ENCODE peak calls at places on chromosomes 16 and 17, in seven cellular contexts. L is CD4-positive, alpha-beta T cell; Z is neural progenitor cell; T is HCT116; Q is H9; U is astrocyte of the spinal cord; I is IMR-90. V is an unnamed sample.

GRCh38 chr16:50924759-50925545 is 183.1 kb downstream of the CYLD start:
- DNase-seq in L (no peak), Z (no peak), T (no peak), Q (no peak), U (no peak), I (no peak), V (no peak)

GRCh38 chr17:28712037-28712704 is 483 bp upstream of the PROCA1 start:
- DNase-seq in L (peak), Z (peak), T (no peak), Q (peak), U (no peak), I (no peak), V (no peak)

GRCh38 chr16:25905810-25906209 is 214.1 kb downstream of the HS3ST4 start:
- DNase-seq in L (no peak), Z (no peak), T (no peak), Q (no peak), U (no peak), I (no peak), V (no peak)

GRCh38 chr17:39737761-39738567 is at the start of gene GRB7:
- DNase-seq in L (no peak), Z (peak), T (peak), Q (peak), U (no peak), I (no peak), V (no peak)

GRCh38 chr16:28882476-28883180 is 4.3 kb downstream of the ATP2A1 start:
- DNase-seq in L (no peak), Z (no peak), T (no peak), Q (peak), U (no peak), I (no peak), V (no peak)

GRCh38 chr16:83963277-83964119 is 4.5 kb upstream of the NECAB2 start:
- DNase-seq in L (no peak), Z (no peak), T (no peak), Q (no peak), U (no peak), I (no peak), V (no peak)

GRCh38 chr17:43858201-43858600 is 11.2 kb downstream of the CD300LG start:
- DNase-seq in L (no peak), Z (no peak), T (no peak), Q (no peak), U (no peak), I (no peak), V (no peak)

GRCh38 chr16:19236561-19236960 is 49.0 kb upstream of the CLEC19A start:
- DNase-seq in L (no peak), Z (no peak), T (no peak), Q (no peak), U (no peak), I (no peak), V (no peak)

GRCh38 chr16:85415196-85415988 is 197.7 kb upstream of the GSE1 start:
- DNase-seq in L (no peak), Z (no peak), T (no peak), Q (no peak), U (no peak), I (no peak), V (no peak)

GRCh38 chr16:59543641-59544040 is 809.5 kb upstream of the GOT2 start:
- DNase-seq in L (no peak), Z (no peak), T (no peak), Q (no peak), U (peak), I (peak), V (peak)

GRCh38 chr16:26365555-26365954 is 673.8 kb downstream of the HS3ST4 start:
- DNase-seq in L (no peak), Z (no peak), T (no peak), Q (no peak), U (no peak), I (no peak), V (no peak)

GRCh38 chr16:72042157-72042660 is 12.1 kb upstream of the HP start:
- DNase-seq in L (no peak), Z (no peak), T (no peak), Q (no peak), U (peak), I (no peak), V (peak)

GRCh38 chr17:17494499-17495447 is 1.4 kb downstream of the RASD1 start:
- DNase-seq in L (peak), Z (peak), T (no peak), Q (peak), U (peak), I (peak), V (no peak)

GRCh38 chr16:47888142-47888541 is 267.7 kb downstream of the ABCC12 start:
- DNase-seq in L (no peak), Z (peak), T (no peak), Q (peak), U (peak), I (peak), V (no peak)

GRCh38 chr17:5619088-5619740 is 34.9 kb upstream of the NLRP1 start:
- DNase-seq in L (no peak), Z (no peak), T (no peak), Q (no peak), U (no peak), I (no peak), V (no peak)

GRCh38 chr17:44794699-44795413 is 35.2 kb downstream of the GJC1 start:
- DNase-seq in L (no peak), Z (no peak), T (peak), Q (no peak), U (peak), I (peak), V (no peak)

GRCh38 chr16:54931757-54932660 is 1.3 kb downstream of the IRX5 start:
- DNase-seq in L (no peak), Z (peak), T (no peak), Q (no peak), U (peak), I (no peak), V (no peak)

GRCh38 chr16:17544785-17545184 is 74.0 kb upstream of the XYLT1 start:
- DNase-seq in L (no peak), Z (peak), T (peak), Q (peak), U (no peak), I (no peak), V (no peak)

GRCh38 chr16:1839554-1839953 is 12.5 kb downstream of the FAHD1 start:
- DNase-seq in L (no peak), Z (no peak), T (no peak), Q (no peak), U (no peak), I (peak), V (no peak)

GRCh38 chr17:29789186-29790170 is 140.6 kb downstream of the SSH2 start:
- DNase-seq in L (no peak), Z (peak), T (no peak), Q (no peak), U (no peak), I (no peak), V (no peak)

GRCh38 chr17:66272699-66273390 is 29.6 kb upstream of the PRKCA start:
- DNase-seq in L (no peak), Z (no peak), T (no peak), Q (no peak), U (peak), I (peak), V (peak)

GRCh38 chr16:27217256-27217655 is 13.9 kb downstream of the KDM8 start:
- DNase-seq in L (no peak), Z (peak), T (no peak), Q (peak), U (peak), I (peak), V (peak)

GRCh38 chr17:17156107-17156506 is 50.0 kb downstream of the PLD6 start:
- DNase-seq in L (no peak), Z (no peak), T (no peak), Q (no peak), U (peak), I (peak), V (peak)

GRCh38 chr16:1705688-1706385 is at the start of gene MAPK8IP3:
- DNase-seq in L (peak), Z (peak), T (peak), Q (peak), U (peak), I (peak), V (peak)

GRCh38 chr16:50395763-50396710 is 27.2 kb upstream of the BRD7 start:
- DNase-seq in L (peak), Z (no peak), T (no peak), Q (no peak), U (no peak), I (no peak), V (no peak)

GRCh38 chr16:67311607-67312449 is 14.7 kb downstream of the KCTD19 start:
- DNase-seq in L (no peak), Z (no peak), T (peak), Q (no peak), U (peak), I (peak), V (peak)

GRCh38 chr17:73341350-73342056 is 29.7 kb upstream of the CDC42EP4 start:
- DNase-seq in L (no peak), Z (no peak), T (no peak), Q (no peak), U (no peak), I (no peak), V (no peak)

GRCh38 chr17:15498107-15498506 is 30.7 kb upstream of the CDRT4 start:
- DNase-seq in L (no peak), Z (no peak), T (no peak), Q (peak), U (no peak), I (no peak), V (no peak)

DNA sequence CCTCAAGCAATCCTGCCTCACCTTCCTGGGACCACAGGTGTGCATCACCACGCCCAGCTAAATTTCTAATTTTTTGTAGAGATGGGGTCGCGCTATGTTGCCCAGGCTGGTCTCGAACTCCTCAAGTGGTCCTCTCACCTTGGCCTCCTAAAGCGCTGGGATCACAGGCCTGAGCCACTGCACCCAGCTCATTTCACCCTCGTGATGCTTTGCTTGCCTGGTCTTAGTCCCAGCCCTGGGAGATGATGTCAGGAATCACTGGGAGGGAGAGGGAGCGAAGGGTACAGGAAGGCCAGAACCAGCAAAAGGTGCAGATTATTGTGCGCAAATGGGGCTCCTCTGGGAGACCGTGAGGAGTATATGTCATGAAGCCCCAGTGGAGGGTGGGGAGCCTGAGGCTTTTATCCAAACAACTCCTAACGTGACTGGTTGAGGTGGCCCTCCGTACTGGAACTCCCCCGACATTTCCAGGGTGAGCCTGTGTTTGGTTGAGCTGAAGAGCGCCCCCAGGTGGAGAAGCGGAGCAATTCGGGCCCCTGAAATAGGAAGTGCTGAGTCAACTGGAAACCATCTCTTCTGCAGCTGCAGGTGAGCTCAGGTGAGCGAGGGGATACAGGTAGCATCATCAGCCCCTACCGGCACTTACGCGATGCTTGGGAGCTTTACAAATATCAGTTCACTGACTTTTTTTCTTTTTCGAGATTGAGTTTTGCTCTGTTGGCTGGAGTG is 41.2 kb upstream of the HAPSTR1 start:
- DNase-seq in L (no peak), Z (peak), T (no peak), Q (peak), U (no peak), I (peak), V (no peak)
- TF ChIP-seq CTCF in L (no peak), Z (peak), T (peak), Q (peak), U (peak), I (peak), V (peak)

GRCh38 chr16:15857779-15858560 is 1.1 kb upstream of the MYH11 start:
- DNase-seq in L (no peak), Z (peak), T (no peak), Q (peak), U (no peak), I (peak), V (no peak)

GRCh38 chr16:15861996-15862395 is 5.2 kb upstream of the MYH11 start:
- DNase-seq in L (no peak), Z (no peak), T (no peak), Q (no peak), U (no peak), I (no peak), V (no peak)

GRCh38 chr16:15856217-15856616 is 611 bp downstream of the MYH11 start:
- DNase-seq in L (no peak), Z (no peak), T (no peak), Q (no peak), U (no peak), I (no peak), V (no peak)

GRCh38 chr16:15856901-15857778 is at the start of gene MYH11:
- DNase-seq in L (no peak), Z (peak), T (no peak), Q (peak), U (no peak), I (no peak), V (no peak)

GRCh38 chr16:15858921-15859668 is 2.3 kb upstream of the MYH11 start:
- DNase-seq in L (no peak), Z (no peak), T (no peak), Q (no peak), U (no peak), I (no peak), V (no peak)
- TF ChIP-seq CTCF in L (no peak), Z (no peak), T (no peak), Q (no peak), U (no peak), I (no peak), V (no peak)

DNA sequence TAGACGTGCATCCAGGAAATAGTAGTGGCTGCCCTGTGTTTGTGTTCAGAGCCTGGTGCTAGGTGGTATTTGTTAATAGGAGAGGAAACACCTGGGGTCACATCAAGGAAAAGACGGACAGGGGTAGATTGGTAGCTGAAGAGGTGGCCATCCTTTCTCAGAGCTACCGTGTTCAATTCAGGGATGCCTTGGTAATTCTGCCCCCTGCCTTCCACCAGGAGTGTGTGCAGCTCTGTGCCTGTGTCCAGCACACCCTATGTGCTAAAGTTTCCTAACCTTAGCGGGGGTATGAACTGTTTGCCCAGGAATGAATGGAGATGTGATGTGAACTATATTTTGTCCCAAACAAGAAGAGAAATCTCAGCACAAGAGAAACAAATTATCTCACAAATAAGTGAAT is 174.1 kb upstream of the MPHOSPH6 start:
- DNase-seq in L (no peak), Z (peak), T (no peak), Q (peak), U (no peak), I (no peak), V (no peak)
- TF ChIP-seq CTCF in L (no peak), Z (peak), T (peak), Q (peak), U (no peak), I (no peak), V (peak)

DNA sequence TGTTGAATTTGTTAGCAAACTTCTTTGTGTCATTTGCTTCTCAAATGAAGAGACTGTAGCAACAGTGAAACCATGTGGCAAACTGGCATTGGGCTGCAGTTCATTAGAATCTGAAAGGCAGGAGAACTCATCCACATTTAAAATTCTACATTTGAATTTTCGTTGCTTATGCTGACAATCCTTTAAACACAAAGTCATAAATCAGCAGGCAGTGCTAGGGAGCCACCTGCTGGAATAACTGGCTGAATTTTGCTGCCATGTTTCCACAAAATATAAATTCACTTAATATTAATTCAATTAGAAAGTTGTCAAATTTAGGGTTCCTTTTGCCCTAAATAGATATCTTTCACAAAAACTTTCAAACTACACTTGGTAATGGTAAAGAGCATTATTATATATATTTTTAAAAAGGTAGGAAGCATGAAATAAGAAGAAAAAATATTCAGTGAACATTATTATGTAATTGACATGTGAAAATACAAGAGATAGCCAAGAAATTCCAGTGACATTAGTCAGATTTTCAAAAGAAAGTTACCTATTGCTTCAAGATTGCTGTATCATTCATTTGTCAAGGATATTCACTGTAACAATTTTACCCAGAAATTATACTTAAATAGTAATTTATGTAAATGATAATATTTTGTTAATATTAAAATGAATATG is 350.1 kb downstream of the KIF2B start:
- DNase-seq in L (no peak), Z (peak), T (no peak), Q (peak), U (peak), I (no peak), V (peak)
- TF ChIP-seq CTCF in L (no peak), Z (peak), T (peak), Q (peak), U (peak), I (peak), V (peak)

V was measured in astrocyte of the cerebellum.